ENCODE peak calls at places on chromosome 22, in five cellular contexts. E, U, H, O and Z are unnamed samples.

GRCh38 chr22:45540122-45540521 is 37.4 kb downstream of the FBLN1 start:
- DNase-seq in O (no peak), H (no peak), E (no peak), U (no peak), Z (no peak)

GRCh38 chr22:43263645-43264514 is 76.9 kb upstream of the TTLL12 start:
- DNase-seq in O (peak; percentile 48), U (peak; percentile 67), E (peak; percentile 43), H (peak; percentile 96), Z (peak; percentile 89)

GRCh38 chr22:44878483-44879300 is 126.3 kb downstream of the ARHGAP8 start:
- DNase-seq in E (no peak), U (no peak), O (no peak), H (no peak), Z (no peak)

GRCh38 chr22:43435851-43436535 is 24.2 kb downstream of the MPPED1 start:
- DNase-seq in H (no peak), U (no peak), E (no peak), O (no peak), Z (peak; percentile 38)

GRCh38 chr22:24588756-24589481 is 4.0 kb downstream of the LRRC75B start:
- DNase-seq in U (no peak), E (no peak), O (no peak), H (no peak), Z (no peak)

GRCh38 chr22:48695251-48695650 is 1132.4 kb downstream of the BRD1 start:
- DNase-seq in O (no peak), U (no peak), H (no peak), E (no peak), Z (no peak)

GRCh38 chr22:44385781-44386180 is 73.0 kb upstream of the SHISAL1 start:
- DNase-seq in O (no peak), H (no peak), E (no peak), U (no peak), Z (no peak)

GRCh38 chr22:37777122-37777687 is 30.5 kb upstream of the GCAT start:
- DNase-seq in H (peak; percentile 49), U (peak; percentile 72), O (peak; percentile 84), E (no peak), Z (peak; percentile 85)

GRCh38 chr22:45578524-45579147 is 76.0 kb downstream of the FBLN1 start:
- DNase-seq in E (no peak), U (no peak), O (no peak), H (no peak), Z (no peak)

GRCh38 chr22:32754413-32755041 is 47.0 kb upstream of the TIMP3 start:
- DNase-seq in U (no peak), E (peak; percentile 60), H (peak; percentile 46), O (no peak), Z (peak; percentile 15)

GRCh38 chr22:25448435-25449051 is 115.9 kb upstream of the GRK3 start:
- DNase-seq in U (peak; percentile 40), H (peak; percentile 13), O (no peak), E (no peak), Z (peak; percentile 12)

GRCh38 chr22:45626198-45626651 is 45.4 kb upstream of the ATXN10 start:
- DNase-seq in O (peak; percentile 87), E (no peak), H (no peak), U (peak; percentile 82), Z (peak; percentile 89)

DNA sequence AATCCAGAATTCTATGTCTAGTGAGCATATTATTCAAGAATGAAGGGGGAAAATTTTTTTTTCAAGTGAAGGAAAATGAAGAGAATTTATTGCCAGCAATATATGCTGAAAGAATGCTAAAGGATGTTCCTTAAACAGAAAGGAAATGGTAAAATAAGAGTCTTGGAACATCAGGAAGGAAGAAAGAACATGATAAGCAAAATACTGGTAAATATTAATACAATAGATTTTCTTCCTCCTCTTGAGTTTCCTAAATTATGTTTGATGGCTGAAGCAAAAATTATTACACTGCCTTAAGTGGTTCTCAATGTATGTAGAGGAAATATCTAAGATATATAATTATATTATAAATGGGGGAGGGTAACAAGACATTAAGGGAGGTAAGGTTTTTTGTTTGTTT is 9.6 kb upstream of the CLDN5 start:
- DNase-seq in E (no peak), O (no peak), H (no peak), U (no peak), Z (no peak)
- TF ChIP-seq CTCF in E (no peak), O (no peak), H (no peak), U (no peak), Z (no peak)

GRCh38 chr22:30742291-30743256 is 47.9 kb downstream of the OSBP2 start:
- DNase-seq in H (no peak), U (no peak), E (no peak), O (no peak), Z (no peak)
- TF ChIP-seq CTCF in H (no peak), U (no peak), E (no peak), O (no peak), Z (no peak)

GRCh38 chr22:50221410-50222300 is 20.8 kb downstream of the SELENOO start:
- DNase-seq in H (no peak), O (no peak), U (no peak), E (no peak), Z (no peak)
- TF ChIP-seq CTCF in H (no peak), O (no peak), U (no peak), E (no peak), Z (no peak)

GRCh38 chr22:42074153-42074750 is at the start of gene PHETA2:
- DNase-seq in O (no peak), E (peak; percentile 57), U (peak; percentile 78), H (no peak), Z (peak; percentile 34)
- TF ChIP-seq CTCF in O (no peak), E (peak; percentile 60), U (peak; percentile 26), H (peak; percentile 65), Z (peak; percentile 46)

GRCh38 chr22:17891427-17892167 is 117.3 kb upstream of the BID start:
- DNase-seq in E (peak; percentile 71), O (no peak), H (no peak), U (peak; percentile 92), Z (no peak)
- TF ChIP-seq CTCF in E (peak; percentile 71), O (no peak), H (peak; percentile 62), U (peak; percentile 50), Z (no peak)

DNA sequence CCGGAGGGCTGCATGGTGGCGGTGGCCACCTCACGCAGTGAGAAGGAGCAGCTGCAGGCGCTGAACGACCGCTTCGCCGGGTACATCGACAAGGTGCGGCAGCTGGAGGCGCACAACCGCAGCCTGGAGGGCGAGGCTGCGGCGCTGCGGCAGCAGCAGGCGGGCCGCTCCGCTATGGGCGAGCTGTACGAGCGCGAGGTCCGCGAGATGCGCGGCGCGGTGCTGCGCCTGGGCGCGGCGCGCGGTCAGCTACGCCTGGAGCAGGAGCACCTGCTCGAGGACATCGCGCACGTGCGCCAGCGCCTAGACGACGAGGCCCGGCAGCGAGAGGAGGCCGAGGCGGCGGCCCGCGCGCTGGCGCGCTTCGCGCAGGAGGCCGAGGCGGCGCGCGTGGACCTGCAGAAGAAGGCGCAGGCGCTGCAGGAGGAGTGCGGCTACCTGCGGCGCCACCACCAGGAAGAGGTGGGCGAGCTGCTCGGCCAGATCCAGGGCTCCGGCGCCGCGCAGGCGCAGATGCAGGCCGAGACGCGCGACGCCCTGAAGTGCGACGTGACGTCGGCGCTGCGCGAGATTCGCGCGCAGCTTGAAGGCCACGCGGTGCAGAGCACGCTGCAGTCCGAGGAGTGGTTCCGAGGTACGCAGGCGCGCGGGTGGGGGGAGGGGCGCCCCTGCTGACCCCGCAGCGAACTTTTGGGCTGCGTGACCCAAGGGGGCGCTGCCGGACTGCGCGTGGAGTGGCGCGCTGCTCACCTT is 670 bp downstream of the NEFH start:
- DNase-seq in E (peak; percentile 16), H (no peak), O (no peak), U (peak; percentile 31), Z (no peak)
- TF ChIP-seq CTCF in E (peak; percentile 17), H (no peak), O (no peak), U (no peak), Z (no peak)

GRCh38 chr22:26821854-26822253 is 164.5 kb downstream of the MIAT start:
- DNase-seq in H (no peak), U (no peak), E (no peak), O (no peak), Z (no peak)
- TF ChIP-seq CTCF in H (no peak), U (no peak), E (no peak), O (no peak), Z (no peak)

GRCh38 chr22:35409783-35410662 is 10.1 kb downstream of the MCM5 start:
- DNase-seq in E (no peak), O (no peak), H (no peak), U (no peak), Z (no peak)
- TF ChIP-seq CTCF in E (no peak), O (no peak), H (no peak), U (no peak), Z (no peak)

GRCh38 chr22:41966607-41967240 is 2.5 kb upstream of the SEPTIN3 start:
- DNase-seq in O (peak; percentile 48), E (no peak), H (peak; percentile 83), U (no peak), Z (peak; percentile 45)
- TF ChIP-seq CTCF in O (peak; percentile 58), E (peak; percentile 48), H (peak; percentile 65), U (no peak), Z (no peak)